ENCODE peak calls at places on chromosomes 1 and 21, in six cellular contexts. C is HEK293T; L is head of caudate nucleus; Q is KG1; F is activated CD4-positive, alpha-beta T cell treated with anti-CD3 and anti-CD28 coated beads for 48 hours; N is SHP77. B is an unnamed sample.
A peak's percentile ranks its signal among the peaks of the same experiment; 100 is the strongest.

GRCh38 chr1:196649990-196650389 is 1.9 kb upstream of the CFH start:
- DNase-seq in C (no peak), L (no peak), Q (no peak), F (no peak), N (no peak), B (no peak)

GRCh38 chr1:167492509-167492910 is 25.8 kb downstream of the CD247 start:
- DNase-seq in C (no peak), L (no peak), Q (no peak), F (peak; percentile 69), N (no peak), B (no peak)

GRCh38 chr1:35660581-35661473 is 19.5 kb upstream of the PSMB2 start:
- DNase-seq in C (peak; percentile 38), L (no peak), Q (no peak), F (no peak), N (no peak), B (peak; percentile 66)

GRCh38 chr1:153527023-153527724 is 8.6 kb downstream of the S100A6 start:
- DNase-seq in C (no peak), L (no peak), Q (no peak), F (no peak), N (no peak), B (peak; percentile 42)

GRCh38 chr21:43306911-43307676 is 119.8 kb downstream of the SIK1 start:
- DNase-seq in C (no peak), L (no peak), Q (no peak), F (peak; percentile 11), N (peak; percentile 97), B (no peak)

GRCh38 chr1:62184291-62184690 is 10.4 kb upstream of the L1TD1 start:
- DNase-seq in C (no peak), L (no peak), Q (no peak), F (no peak), N (no peak), B (no peak)

GRCh38 chr1:32247452-32247851 is 430 bp downstream of the FAM167B start:
- DNase-seq in C (no peak), L (no peak), Q (no peak), F (no peak), N (no peak), B (no peak)

GRCh38 chr1:116377564-116378529 is 4.8 kb downstream of the ATP1A1 start:
- DNase-seq in C (no peak), L (peak; percentile 79), Q (no peak), F (peak; percentile 53), N (no peak), B (no peak)